ENCODE peak calls at places on chromosome 17, in five cellular contexts. I, C, K, Q and G are unnamed samples.
A peak's percentile ranks its signal among the peaks of the same experiment; 100 is the strongest.

GRCh38 chr17:67959510-67959909 is 36.8 kb downstream of the C17orf58 start:
- DNase-seq in I (peak; percentile 43), K (no peak), Q (no peak), C (no peak), G (no peak)

GRCh38 chr17:72163474-72163873 is 42.7 kb downstream of the SOX9 start:
- DNase-seq in C (no peak), I (no peak), Q (no peak), K (no peak), G (no peak)

GRCh38 chr17:17561408-17562144 is 29.9 kb downstream of the PEMT start:
- DNase-seq in K (no peak), I (peak; percentile 33), C (no peak), Q (no peak), G (no peak)

GRCh38 chr17:20158580-20158979 is 149.4 kb downstream of the SPECC1 start:
- DNase-seq in Q (no peak), C (no peak), K (no peak), I (no peak), G (no peak)

GRCh38 chr17:70558821-70559220 is 389.5 kb downstream of the KCNJ2 start:
- DNase-seq in C (no peak), I (no peak), Q (no peak), K (no peak), G (no peak)

GRCh38 chr17:66570353-66571195 is 264.3 kb upstream of the CACNG5 start:
- DNase-seq in K (no peak), Q (no peak), C (no peak), I (no peak), G (no peak)

GRCh38 chr17:67442787-67443624 is 65.9 kb downstream of the PITPNC1 start:
- DNase-seq in I (no peak), C (no peak), Q (no peak), K (no peak), G (no peak)

GRCh38 chr17:9519873-9520272 is 55.7 kb downstream of the STX8 start:
- DNase-seq in I (no peak), K (no peak), Q (no peak), C (no peak), G (no peak)

GRCh38 chr17:69802045-69802740 is 272.8 kb upstream of the KCNJ16 start:
- DNase-seq in C (no peak), K (peak; percentile 24), I (no peak), Q (no peak), G (no peak)

GRCh38 chr17:1032391-1032790 is 35.5 kb downstream of the TIMM22 start:
- DNase-seq in Q (no peak), I (no peak), K (no peak), C (no peak), G (no peak)

GRCh38 chr17:49592263-49592662 is 16.6 kb downstream of the NXPH3 start:
- DNase-seq in Q (no peak), I (no peak), C (no peak), K (no peak), G (no peak)

GRCh38 chr17:81046770-81047359 is 11.9 kb downstream of the BAIAP2 start:
- DNase-seq in Q (no peak), I (no peak), C (no peak), K (no peak), G (no peak)

DNA sequence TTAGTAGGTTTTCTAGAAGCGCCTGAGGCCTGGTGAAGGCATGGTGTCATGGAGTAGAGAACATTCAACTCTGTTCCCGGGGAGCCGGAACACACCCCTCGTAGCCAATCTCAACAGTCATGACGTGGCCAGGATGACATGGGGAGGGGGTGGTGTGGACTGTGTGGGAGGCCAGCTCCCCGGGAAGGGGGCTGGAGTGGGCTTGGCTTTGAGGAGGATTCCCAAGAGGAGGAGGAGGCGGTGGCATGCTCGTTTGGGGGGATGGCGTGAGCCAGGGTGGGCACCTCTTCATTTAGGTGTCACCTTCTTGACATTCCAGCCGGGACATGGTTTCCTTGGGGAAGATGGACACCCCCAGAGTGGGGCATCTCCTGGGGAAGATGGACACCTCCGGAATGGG is 257.5 kb downstream of the SEC14L1 start:
- DNase-seq in K (no peak), C (no peak), Q (no peak), I (no peak), G (no peak)
- H3K4me1 ChIP-seq in K (peaks cover 18% of the 10 kb centered on the region), C (peaks cover 47% of the 10 kb centered on the region), Q (peaks cover 58% of the 10 kb centered on the region), I (peaks cover 23% of the 10 kb centered on the region), G (peaks cover 51% of the 10 kb centered on the region)

DNA sequence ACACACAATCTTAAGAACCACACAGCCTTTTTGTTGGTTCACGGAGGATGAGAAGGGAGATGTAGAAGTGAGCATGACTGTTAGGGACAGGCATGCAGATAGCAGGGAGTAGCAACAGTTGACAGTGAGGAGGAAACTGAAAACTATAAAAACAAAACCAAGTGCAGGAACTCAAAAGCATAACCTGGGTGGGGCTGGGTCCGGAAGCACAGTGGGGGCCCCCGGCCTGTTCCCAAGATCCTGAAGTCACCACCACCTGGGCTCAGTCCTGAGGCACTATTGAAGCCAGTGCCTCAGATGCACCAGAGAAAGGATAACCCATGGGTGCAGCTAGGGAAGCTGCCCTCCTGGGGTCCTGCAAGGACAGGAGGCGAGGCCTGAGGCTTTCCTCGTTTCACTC is 27.6 kb upstream of the CBX4 start:
- DNase-seq in I (no peak), K (no peak), C (no peak), Q (peak; percentile 60), G (no peak)
- H3K4me1 ChIP-seq in I (no peaks in the 10 kb centered on the region), K (no peaks in the 10 kb centered on the region), C (no peaks in the 10 kb centered on the region), Q (peaks cover 4% of the 10 kb centered on the region), G (no peaks in the 10 kb centered on the region)

GRCh38 chr17:74305865-74306654 is 20.0 kb upstream of the KIF19 start:
- DNase-seq in C (no peak), I (no peak), K (peak; percentile 28), Q (no peak), G (no peak)

GRCh38 chr17:74307984-74308773 is 17.8 kb upstream of the KIF19 start:
- DNase-seq in I (no peak), Q (no peak), K (no peak), C (no peak), G (no peak)

GRCh38 chr17:74298690-74299617 is 24.9 kb downstream of the DNAI2 start:
- DNase-seq in K (no peak), Q (no peak), I (no peak), C (no peak), G (no peak)

GRCh38 chr17:74299618-74300009 is 25.6 kb downstream of the DNAI2 start:
- DNase-seq in K (no peak), Q (no peak), C (no peak), I (no peak), G (no peak)

GRCh38 chr17:74303300-74303699 is 22.7 kb upstream of the KIF19 start:
- DNase-seq in I (no peak), Q (no peak), K (no peak), C (no peak), G (no peak)
- H3K4me1 ChIP-seq in I (no peaks in the 10 kb centered on the region), Q (peaks cover 5% of the 10 kb centered on the region), K (no peaks in the 10 kb centered on the region), C (no peaks in the 10 kb centered on the region), G (no peaks in the 10 kb centered on the region)

DNA sequence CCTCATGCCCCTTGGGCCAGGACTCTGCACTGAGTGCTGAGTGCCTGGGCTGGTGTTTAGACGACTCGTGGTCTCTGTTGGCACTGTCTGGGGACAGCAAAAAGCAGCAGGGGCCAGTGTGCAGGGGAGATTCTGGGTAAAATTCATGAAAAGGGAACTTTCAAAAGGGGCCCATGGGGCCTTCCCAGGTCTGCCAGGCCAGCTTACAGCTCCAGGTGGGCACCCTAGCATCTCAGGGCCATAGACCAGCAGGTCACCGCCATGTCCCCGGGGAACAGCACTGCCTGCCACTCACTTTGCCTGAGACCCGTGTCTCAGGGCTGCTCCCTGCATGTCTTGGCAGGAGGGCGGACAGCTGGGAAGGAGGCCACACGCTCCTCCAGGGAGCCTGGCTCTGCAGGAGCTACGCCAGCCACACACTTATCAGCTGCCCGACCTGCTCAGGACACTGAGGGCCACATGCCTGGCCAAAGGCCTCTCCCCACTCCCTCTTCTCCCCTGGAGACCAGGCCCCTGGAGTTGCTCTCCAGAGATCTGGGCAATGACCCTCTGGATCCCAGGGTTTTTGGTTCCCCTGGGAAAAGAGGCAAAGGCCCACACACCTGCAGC is 8.8 kb upstream of the FASN start:
- DNase-seq in K (no peak), I (no peak), C (no peak), Q (no peak), G (no peak)
- H3K4me1 ChIP-seq in K (peaks cover 46% of the 10 kb centered on the region), I (peaks cover 13% of the 10 kb centered on the region), C (peaks cover 31% of the 10 kb centered on the region), Q (peaks cover 30% of the 10 kb centered on the region), G (peaks cover 17% of the 10 kb centered on the region)

DNA sequence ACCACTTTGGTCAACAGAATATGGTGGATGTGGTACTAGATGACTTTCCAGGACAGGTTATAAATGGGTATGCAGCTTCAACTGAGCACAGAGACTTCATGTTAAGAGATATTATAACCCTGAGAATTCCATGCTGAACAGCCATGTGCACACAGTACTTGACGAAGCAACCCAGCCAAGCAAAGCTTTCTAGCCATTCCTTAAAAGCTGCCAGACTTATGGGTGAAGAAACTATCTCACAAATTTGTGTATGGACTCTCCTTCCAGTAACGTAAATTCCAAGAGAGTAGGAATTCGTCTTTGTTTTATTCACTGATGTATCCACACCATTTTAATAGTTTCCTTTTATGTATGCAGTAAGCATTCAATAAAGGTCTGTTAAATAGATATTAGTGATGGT is 76.1 kb downstream of the KANSL1 start:
- DNase-seq in I (no peak), Q (no peak), C (no peak), K (no peak), G (no peak)
- H3K4me1 ChIP-seq in I (peaks cover 14% of the 10 kb centered on the region), Q (peaks cover 19% of the 10 kb centered on the region), C (no peaks in the 10 kb centered on the region), K (peaks cover 16% of the 10 kb centered on the region), G (peaks cover 14% of the 10 kb centered on the region)

GRCh38 chr17:73349138-73349537 is 37.3 kb upstream of the CDC42EP4 start:
- DNase-seq in K (no peak), I (no peak), Q (no peak), C (no peak), G (no peak)

GRCh38 chr17:73349647-73350046 is 37.8 kb upstream of the CDC42EP4 start:
- DNase-seq in K (no peak), I (no peak), Q (no peak), C (no peak), G (no peak)

GRCh38 chr17:73348824-73349095 is 37.0 kb upstream of the CDC42EP4 start:
- DNase-seq in I (no peak), K (no peak), Q (no peak), C (no peak), G (no peak)

GRCh38 chr17:73347355-73347754 is 35.6 kb upstream of the CDC42EP4 start:
- DNase-seq in C (no peak), Q (no peak), K (no peak), I (no peak), G (no peak)

DNA sequence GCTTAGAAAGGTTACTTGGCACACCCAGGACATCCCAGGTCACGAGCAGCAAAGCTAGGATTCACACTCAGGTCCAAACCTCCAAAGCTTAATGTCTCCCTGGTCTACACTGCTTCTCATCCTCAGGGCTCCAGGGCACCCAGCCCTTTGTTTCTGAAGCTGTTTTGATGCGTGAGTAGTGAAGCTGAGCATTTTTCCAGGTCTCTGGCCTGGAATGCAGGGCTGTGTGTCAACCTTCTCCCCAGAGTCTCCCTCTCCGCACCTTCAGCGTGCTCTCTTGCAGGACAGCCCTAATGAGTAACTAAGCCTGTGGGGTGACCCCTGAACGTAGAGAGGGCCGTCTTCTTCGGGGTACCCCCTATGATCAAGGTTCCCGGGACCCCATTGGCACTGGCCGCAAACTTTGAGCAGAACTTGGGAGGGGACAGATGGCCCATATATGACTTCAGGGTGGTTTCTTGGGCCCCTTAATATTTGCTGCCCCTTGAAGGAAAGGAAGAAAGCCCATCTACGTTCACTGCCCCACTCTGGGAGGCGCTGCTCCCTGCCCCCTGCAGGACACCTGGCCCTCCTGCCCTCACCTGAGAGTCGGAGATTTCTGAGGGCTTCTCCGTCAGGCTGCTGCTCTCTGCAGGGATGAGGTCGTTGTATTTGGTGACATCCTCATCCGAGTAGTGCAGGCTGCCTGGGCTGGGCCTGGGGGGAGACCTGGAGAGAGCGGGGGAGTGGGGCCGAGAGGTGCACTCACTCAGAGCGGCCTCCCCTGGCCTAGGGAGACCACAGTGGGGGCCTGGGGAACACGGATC is 36.4 kb upstream of the CDC42EP4 start:
- DNase-seq in Q (no peak), C (no peak), K (no peak), I (no peak), G (no peak)
- H3K4me1 ChIP-seq in Q (no peaks in the 10 kb centered on the region), C (no peaks in the 10 kb centered on the region), K (peaks cover 8% of the 10 kb centered on the region), I (peaks cover 16% of the 10 kb centered on the region), G (no peaks in the 10 kb centered on the region)

GRCh38 chr17:65018612-65019290 is 37.8 kb downstream of the GNA13 start:
- DNase-seq in Q (no peak), K (no peak), C (no peak), I (no peak), G (no peak)
- H3K4me1 ChIP-seq in Q (peaks cover 51% of the 10 kb centered on the region), K (peaks cover 81% of the 10 kb centered on the region), C (no peaks in the 10 kb centered on the region), I (peaks cover 29% of the 10 kb centered on the region), G (peaks cover 7% of the 10 kb centered on the region)